ENCODE peak calls at places on chromosome 14, in five cellular contexts. V, P, Y, R and K are unnamed samples.

GRCh38 chr14:85501751-85502150 is 28.2 kb upstream of the FLRT2 start:
- DNase-seq in R (no peak), P (no peak), V (no peak), Y (no peak), K (no peak)

GRCh38 chr14:65303185-65303901 is 109.2 kb upstream of the FUT8 start:
- DNase-seq in V (no peak), R (no peak), P (peak), Y (no peak), K (no peak)

GRCh38 chr14:33676135-33676566 is 274.7 kb downstream of the EGLN3 start:
- DNase-seq in Y (peak), R (no peak), P (no peak), V (peak), K (no peak)

GRCh38 chr14:55136868-55137785 is 8.1 kb downstream of the LGALS3 start:
- DNase-seq in Y (peak), V (no peak), P (no peak), R (peak), K (no peak)

GRCh38 chr14:35286707-35287106 is 5.5 kb upstream of the PSMA6 start:
- DNase-seq in R (no peak), Y (no peak), V (no peak), P (no peak), K (no peak)

GRCh38 chr14:64539186-64539552 is 1.4 kb upstream of the HSPA2 start:
- DNase-seq in V (peak), P (no peak), R (no peak), Y (no peak), K (no peak)

GRCh38 chr14:51394804-51395203 is 154.8 kb downstream of the TMX1 start:
- DNase-seq in V (no peak), R (no peak), P (no peak), Y (no peak), K (no peak)

GRCh38 chr14:100143934-100144333 is 15.5 kb downstream of the DEGS2 start:
- DNase-seq in P (no peak), R (no peak), Y (no peak), V (no peak), K (no peak)

GRCh38 chr14:103108749-103109207 is 14.3 kb downstream of the EXOC3L4 start:
- DNase-seq in R (peak), V (peak), P (peak), Y (no peak), K (no peak)

GRCh38 chr14:74401504-74402241 is 24.3 kb downstream of the SYNDIG1L start:
- DNase-seq in V (no peak), P (peak), R (no peak), Y (peak), K (peak)

GRCh38 chr14:69037790-69038448 is 58.8 kb upstream of the ACTN1 start:
- DNase-seq in V (peak), R (no peak), Y (no peak), P (no peak), K (no peak)

GRCh38 chr14:39097159-39097558 is 5.9 kb downstream of the SEC23A start:
- DNase-seq in Y (no peak), P (no peak), R (no peak), V (peak), K (no peak)

GRCh38 chr14:83994020-83994419 is 1535.9 kb upstream of the FLRT2 start:
- DNase-seq in P (no peak), V (no peak), Y (no peak), R (no peak), K (no peak)

GRCh38 chr14:103161054-103161397 is 37.8 kb downstream of the TNFAIP2 start:
- DNase-seq in V (no peak), P (no peak), Y (no peak), R (no peak), K (no peak)

GRCh38 chr14:60645191-60645590 is 4.1 kb downstream of the SIX1 start:
- DNase-seq in V (no peak), P (no peak), R (no peak), Y (no peak), K (no peak)

DNA sequence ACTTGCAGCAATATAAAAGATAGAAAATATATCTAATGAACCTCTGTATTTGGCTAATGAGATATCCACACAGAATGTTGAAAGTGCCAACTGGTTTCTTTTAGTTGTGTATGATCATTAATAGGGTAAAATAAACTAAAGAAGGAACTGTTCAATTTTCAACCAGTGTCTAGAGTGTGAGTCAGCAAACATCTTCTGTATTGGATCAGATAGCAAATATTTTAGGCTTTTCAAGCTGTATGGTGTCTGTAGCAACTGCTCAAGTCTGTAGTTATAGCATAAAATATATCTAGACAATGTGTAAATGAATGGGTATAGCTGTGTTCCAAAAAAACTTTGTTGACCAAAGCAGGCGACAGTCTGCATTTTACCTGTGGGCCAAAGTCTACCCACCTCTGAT is 23.5 kb upstream of the NOVA1 start:
- DNase-seq in Y (no peak), V (no peak), P (no peak), R (no peak), K (no peak)
- TF ChIP-seq CTCF in Y (no peak), V (no peak), P (no peak), R (no peak), K (no peak)

GRCh38 chr14:76954371-76954770 is 74.1 kb downstream of the IRF2BPL start:
- DNase-seq in P (no peak), V (no peak), R (no peak), Y (no peak), K (no peak)
- H3K4me3 ChIP-seq in P (no peak), V (no peak), R (no peak), Y (no peak), K (no peak)

DNA sequence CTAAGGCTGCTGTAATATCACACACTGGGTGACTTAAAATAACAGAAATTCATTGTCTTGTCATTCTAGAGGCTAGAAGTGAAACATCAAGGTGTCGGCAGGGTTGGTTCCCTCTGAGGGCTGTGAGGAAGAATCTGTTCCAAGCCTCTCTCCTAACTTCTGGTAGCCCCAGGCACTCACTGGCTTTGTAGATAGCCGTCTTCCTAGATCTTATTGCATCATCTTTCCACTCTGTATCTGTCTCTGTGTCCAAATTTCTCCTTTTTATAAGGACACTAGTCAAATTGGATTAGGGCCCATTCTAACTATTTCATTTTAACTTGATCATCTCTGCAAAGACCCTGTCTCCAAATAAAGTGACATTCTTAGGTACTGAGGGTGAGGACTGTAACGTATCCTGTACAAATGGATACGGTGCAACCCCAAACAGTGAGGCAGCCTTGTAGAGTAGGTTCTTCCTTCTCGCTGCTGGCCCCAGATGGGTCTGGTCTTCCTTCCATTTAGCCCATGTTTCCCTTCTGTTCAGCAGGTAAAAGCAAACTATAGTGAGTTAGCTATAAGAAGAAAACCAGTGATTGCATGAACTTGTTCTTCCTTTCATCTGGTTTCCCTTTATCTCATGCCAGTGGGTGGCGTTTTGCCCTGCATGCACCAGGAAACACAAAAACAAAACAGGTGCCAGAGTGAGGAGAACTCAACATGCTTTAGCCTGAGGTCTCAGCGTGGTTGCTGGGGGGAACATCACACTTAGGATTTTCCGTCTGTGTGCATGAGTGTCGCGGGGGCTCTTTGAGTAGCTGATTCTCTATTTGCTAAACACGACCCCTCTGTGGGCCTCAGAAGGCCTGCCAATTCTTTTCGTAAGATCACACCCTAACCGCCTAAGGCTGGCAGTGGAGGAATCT is 19.5 kb downstream of the TTC9 start:
- DNase-seq in Y (no peak), R (no peak), P (no peak), V (no peak), K (no peak)
- TF ChIP-seq CTCF in Y (no peak), R (no peak), P (peak), V (no peak), K (peak)

GRCh38 chr14:20681348-20682126 is 2.8 kb upstream of the RNASE4 start:
- DNase-seq in R (peak), P (peak), Y (peak), V (peak), K (peak)
- H3K4me3 ChIP-seq in R (peak), P (peak), Y (peak), V (peak), K (peak)

GRCh38 chr14:105317546-105317945 is 3.0 kb downstream of the PACS2 start:
- DNase-seq in R (no peak), Y (no peak), V (no peak), P (no peak), K (no peak)
- TF ChIP-seq CTCF in R (no peak), Y (no peak), V (no peak), P (no peak), K (no peak)

DNA sequence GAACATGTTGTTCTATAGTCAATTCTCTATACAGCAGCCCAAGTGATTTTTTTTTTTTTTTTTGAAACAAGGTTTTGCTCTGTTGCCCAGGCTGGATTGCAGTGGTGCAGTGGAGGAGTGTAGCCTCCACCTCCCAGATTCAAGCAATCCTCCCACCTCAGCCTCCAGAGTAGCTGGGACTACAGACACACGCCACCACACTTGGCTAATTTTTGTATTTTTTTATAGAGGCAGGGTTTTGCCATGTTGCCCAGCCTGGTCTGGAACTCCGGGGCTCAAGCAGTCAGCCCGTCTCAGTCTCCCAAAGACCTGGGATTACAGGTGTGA is 111.8 kb downstream of the DPF3 start:
- DNase-seq in P (no peak), V (no peak), R (no peak), Y (no peak), K (no peak)
- H3K4me3 ChIP-seq in P (no peak), V (no peak), R (no peak), Y (no peak), K (no peak)